ENCODE peak calls at places on chromosome 7, in six cellular contexts. One of them, this sample, is unnamed.
A peak's percentile ranks its signal among the peaks of the same experiment; 100 is the strongest.

GRCh38 chr7:71752171-71752935 is 620.4 kb downstream of the GALNT17 start:
- DNase-seq in SJSA1: no peak
- DNase-seq in endodermal cell: peak; percentile 97
- DNase-seq in adipocyte: peak; percentile 29
- DNase-seq in CD4-positive, alpha-beta memory T cell: no peak
- DNase-seq in A549: peak; percentile 38
- DNase-seq in this sample: peak; percentile 5

GRCh38 chr7:81330108-81330507 is 411.3 kb upstream of the SEMA3C start:
- DNase-seq in SJSA1: no peak
- DNase-seq in endodermal cell: no peak
- DNase-seq in adipocyte: no peak
- DNase-seq in CD4-positive, alpha-beta memory T cell: no peak
- DNase-seq in A549: no peak
- DNase-seq in this sample: no peak

GRCh38 chr7:100577103-100577502 is 3.4 kb upstream of the SAP25 start:
- DNase-seq in SJSA1: no peak
- DNase-seq in endodermal cell: peak; percentile 40
- DNase-seq in adipocyte: no peak
- DNase-seq in CD4-positive, alpha-beta memory T cell: no peak
- DNase-seq in A549: no peak
- DNase-seq in this sample: no peak

GRCh38 chr7:5692112-5692844 is 89.2 kb downstream of the RNF216 start:
- DNase-seq in SJSA1: peak; percentile 75
- DNase-seq in endodermal cell: no peak
- DNase-seq in adipocyte: peak; percentile 98
- DNase-seq in CD4-positive, alpha-beta memory T cell: no peak
- DNase-seq in A549: peak; percentile 79
- DNase-seq in this sample: no peak

GRCh38 chr7:41051525-41051924 is 651.4 kb downstream of the INHBA start:
- DNase-seq in SJSA1: no peak
- DNase-seq in endodermal cell: no peak
- DNase-seq in adipocyte: no peak
- DNase-seq in CD4-positive, alpha-beta memory T cell: no peak
- DNase-seq in A549: no peak
- DNase-seq in this sample: no peak

GRCh38 chr7:4136501-4137110 is 545.5 kb upstream of the FOXK1 start:
- DNase-seq in SJSA1: no peak
- DNase-seq in endodermal cell: peak; percentile 72
- DNase-seq in adipocyte: no peak
- DNase-seq in CD4-positive, alpha-beta memory T cell: no peak
- DNase-seq in A549: no peak
- DNase-seq in this sample: no peak

GRCh38 chr7:5143106-5143505 is 46.9 kb upstream of the WIPI2 start:
- DNase-seq in SJSA1: no peak
- DNase-seq in endodermal cell: no peak
- DNase-seq in adipocyte: no peak
- DNase-seq in CD4-positive, alpha-beta memory T cell: peak; percentile 69
- DNase-seq in A549: no peak
- DNase-seq in this sample: no peak

GRCh38 chr7:36979810-36980248 is 255.5 kb upstream of the AOAH start:
- DNase-seq in SJSA1: no peak
- DNase-seq in endodermal cell: no peak
- DNase-seq in adipocyte: no peak
- DNase-seq in CD4-positive, alpha-beta memory T cell: no peak
- DNase-seq in A549: no peak
- DNase-seq in this sample: no peak

GRCh38 chr7:4774804-4775280 is 581 bp upstream of the AP5Z1 start:
- DNase-seq in SJSA1: no peak
- DNase-seq in endodermal cell: no peak
- DNase-seq in adipocyte: peak; percentile 87
- DNase-seq in CD4-positive, alpha-beta memory T cell: no peak
- DNase-seq in A549: peak; percentile 69
- DNase-seq in this sample: no peak

GRCh38 chr7:151404216-151405011 is 5.4 kb downstream of the WDR86 start:
- DNase-seq in SJSA1: peak; percentile 72
- DNase-seq in endodermal cell: peak; percentile 32
- DNase-seq in adipocyte: peak; percentile 18
- DNase-seq in CD4-positive, alpha-beta memory T cell: peak; percentile 35
- DNase-seq in A549: peak; percentile 66
- DNase-seq in this sample: no peak

GRCh38 chr7:149477494-149478443 is 16.9 kb upstream of the ZNF777 start:
- DNase-seq in SJSA1: no peak
- DNase-seq in endodermal cell: peak; percentile 74
- DNase-seq in adipocyte: no peak
- DNase-seq in CD4-positive, alpha-beta memory T cell: no peak
- DNase-seq in A549: no peak
- DNase-seq in this sample: no peak

GRCh38 chr7:42234736-42235135 is 2.3 kb downstream of the GLI3 start:
- DNase-seq in SJSA1: no peak
- DNase-seq in endodermal cell: no peak
- DNase-seq in adipocyte: no peak
- DNase-seq in CD4-positive, alpha-beta memory T cell: no peak
- DNase-seq in A549: no peak
- DNase-seq in this sample: no peak

GRCh38 chr7:42237162-42237821 is at the start of gene GLI3:
- DNase-seq in SJSA1: peak; percentile 87
- DNase-seq in endodermal cell: peak; percentile 95
- DNase-seq in adipocyte: peak; percentile 97
- DNase-seq in CD4-positive, alpha-beta memory T cell: no peak
- DNase-seq in A549: peak; percentile 60
- DNase-seq in this sample: peak; percentile 88

GRCh38 chr7:42236266-42237161 is 495 bp downstream of the GLI3 start:
- DNase-seq in SJSA1: peak; percentile 63
- DNase-seq in endodermal cell: peak; percentile 85
- DNase-seq in adipocyte: peak; percentile 86
- DNase-seq in CD4-positive, alpha-beta memory T cell: no peak
- DNase-seq in A549: peak; percentile 18
- DNase-seq in this sample: peak; percentile 30

GRCh38 chr7:42233939-42234338 is 3.1 kb downstream of the GLI3 start:
- DNase-seq in SJSA1: no peak
- DNase-seq in endodermal cell: no peak
- DNase-seq in adipocyte: peak; percentile 65
- DNase-seq in CD4-positive, alpha-beta memory T cell: no peak
- DNase-seq in A549: no peak
- DNase-seq in this sample: peak; percentile 96

GRCh38 chr7:42235734-42236133 is 1.3 kb downstream of the GLI3 start:
- DNase-seq in SJSA1: no peak
- DNase-seq in endodermal cell: peak; percentile 46
- DNase-seq in adipocyte: peak; percentile 53
- DNase-seq in CD4-positive, alpha-beta memory T cell: no peak
- DNase-seq in A549: no peak
- DNase-seq in this sample: no peak
- H3K4me1 ChIP-seq in SJSA1: peaks cover 47% of the 10 kb centered on the region
- H3K4me1 ChIP-seq in endodermal cell: peaks cover 9% of the 10 kb centered on the region
- H3K4me1 ChIP-seq in adipocyte: peaks cover 63% of the 10 kb centered on the region
- H3K4me1 ChIP-seq in CD4-positive, alpha-beta memory T cell: no peaks in the 10 kb centered on the region
- H3K4me1 ChIP-seq in A549: no peaks in the 10 kb centered on the region
- H3K4me1 ChIP-seq in this sample: peaks cover 67% of the 10 kb centered on the region

DNA sequence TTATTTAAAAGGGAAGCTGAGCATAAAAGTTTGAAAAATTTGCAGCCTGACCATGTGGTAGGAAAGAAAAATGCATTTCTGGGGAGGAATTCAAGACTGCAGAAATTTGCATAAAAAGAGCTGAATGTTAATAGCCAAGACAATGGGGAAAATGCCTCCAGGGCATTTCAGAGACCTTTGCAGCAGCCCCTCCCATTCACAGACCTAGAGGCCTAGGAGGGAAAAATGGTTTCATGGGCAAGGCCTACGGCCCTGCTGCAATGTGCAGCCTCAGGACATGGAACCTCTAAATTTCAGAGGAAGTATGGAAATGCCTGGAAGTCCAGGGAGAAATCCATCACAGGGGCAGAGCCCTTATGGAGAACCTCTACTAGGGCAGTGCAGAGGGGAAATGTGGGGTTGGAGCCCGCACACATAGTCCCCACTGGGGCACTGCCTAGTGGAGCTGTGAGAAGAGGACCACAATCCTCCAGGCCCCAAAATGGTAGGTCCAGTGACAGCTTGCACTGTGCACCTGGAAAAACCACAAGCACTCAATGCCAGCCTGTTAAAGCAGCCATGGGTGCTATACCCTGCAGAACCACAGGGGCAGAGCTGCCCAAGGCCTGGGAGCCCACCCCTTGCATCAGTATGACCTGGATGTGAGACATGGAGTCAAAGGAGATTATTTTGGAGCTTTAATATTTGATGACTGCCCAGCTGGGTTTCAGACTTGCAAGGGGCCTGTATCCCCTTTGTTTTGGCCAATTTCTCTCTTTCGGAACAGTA is 243.8 kb downstream of the DNAJB9 start:
- DNase-seq in SJSA1: no peak
- DNase-seq in endodermal cell: no peak
- DNase-seq in adipocyte: no peak
- DNase-seq in CD4-positive, alpha-beta memory T cell: no peak
- DNase-seq in A549: no peak
- DNase-seq in this sample: peak; percentile 52
- H3K4me1 ChIP-seq in SJSA1: no peaks in the 10 kb centered on the region
- H3K4me1 ChIP-seq in endodermal cell: peaks cover 3% of the 10 kb centered on the region
- H3K4me1 ChIP-seq in adipocyte: peaks cover 12% of the 10 kb centered on the region
- H3K4me1 ChIP-seq in CD4-positive, alpha-beta memory T cell: no peaks in the 10 kb centered on the region
- H3K4me1 ChIP-seq in A549: no peaks in the 10 kb centered on the region
- H3K4me1 ChIP-seq in this sample: no peaks in the 10 kb centered on the region

GRCh38 chr7:116230191-116231005 is 20.1 kb downstream of the TES start:
- DNase-seq in SJSA1: no peak
- DNase-seq in endodermal cell: peak; percentile 49
- DNase-seq in adipocyte: peak; percentile 42
- DNase-seq in CD4-positive, alpha-beta memory T cell: no peak
- DNase-seq in A549: no peak
- DNase-seq in this sample: no peak

GRCh38 chr7:116227678-116228239 is 17.4 kb downstream of the TES start:
- DNase-seq in SJSA1: no peak
- DNase-seq in endodermal cell: no peak
- DNase-seq in adipocyte: peak; percentile 93
- DNase-seq in CD4-positive, alpha-beta memory T cell: no peak
- DNase-seq in A549: no peak
- DNase-seq in this sample: no peak

GRCh38 chr7:116226664-116227063 is 16.3 kb downstream of the TES start:
- DNase-seq in SJSA1: no peak
- DNase-seq in endodermal cell: no peak
- DNase-seq in adipocyte: no peak
- DNase-seq in CD4-positive, alpha-beta memory T cell: no peak
- DNase-seq in A549: no peak
- DNase-seq in this sample: no peak

GRCh38 chr7:116229359-116229758 is 19.0 kb downstream of the TES start:
- DNase-seq in SJSA1: no peak
- DNase-seq in endodermal cell: no peak
- DNase-seq in adipocyte: no peak
- DNase-seq in CD4-positive, alpha-beta memory T cell: no peak
- DNase-seq in A549: no peak
- DNase-seq in this sample: no peak

GRCh38 chr7:116228241-116228640 is 17.9 kb downstream of the TES start:
- DNase-seq in SJSA1: no peak
- DNase-seq in endodermal cell: no peak
- DNase-seq in adipocyte: no peak
- DNase-seq in CD4-positive, alpha-beta memory T cell: no peak
- DNase-seq in A549: no peak
- DNase-seq in this sample: no peak
- H3K4me1 ChIP-seq in SJSA1: peaks cover 73% of the 10 kb centered on the region
- H3K4me1 ChIP-seq in endodermal cell: peaks cover 2% of the 10 kb centered on the region
- H3K4me1 ChIP-seq in adipocyte: peaks cover 58% of the 10 kb centered on the region
- H3K4me1 ChIP-seq in CD4-positive, alpha-beta memory T cell: peaks cover 94% of the 10 kb centered on the region
- H3K4me1 ChIP-seq in A549: peaks cover 84% of the 10 kb centered on the region
- H3K4me1 ChIP-seq in this sample: peaks cover 17% of the 10 kb centered on the region

DNA sequence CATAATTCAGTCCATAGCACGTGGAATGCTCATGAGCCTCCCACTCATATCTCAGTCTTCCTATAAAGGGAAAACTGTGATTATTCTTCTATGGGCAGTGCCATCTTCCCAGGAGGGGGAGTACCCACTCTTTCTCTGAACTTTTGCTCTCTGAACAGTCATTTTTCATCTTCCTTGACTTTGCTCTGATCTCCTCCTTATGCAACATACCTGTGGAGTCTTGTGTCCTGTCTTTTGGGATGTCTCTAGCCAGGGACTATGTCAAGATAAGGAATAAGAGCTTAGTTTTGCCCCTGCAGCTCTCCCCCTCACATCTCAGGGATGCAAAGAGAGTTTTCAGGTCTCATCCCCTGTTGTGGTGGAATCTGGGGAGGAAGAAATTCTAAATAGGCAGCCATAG is 27.6 kb downstream of the LSMEM1 start:
- DNase-seq in SJSA1: no peak
- DNase-seq in endodermal cell: no peak
- DNase-seq in adipocyte: no peak
- DNase-seq in CD4-positive, alpha-beta memory T cell: no peak
- DNase-seq in A549: no peak
- DNase-seq in this sample: no peak
- H3K4me1 ChIP-seq in SJSA1: no peaks in the 10 kb centered on the region
- H3K4me1 ChIP-seq in endodermal cell: no peaks in the 10 kb centered on the region
- H3K4me1 ChIP-seq in adipocyte: peaks cover 14% of the 10 kb centered on the region
- H3K4me1 ChIP-seq in CD4-positive, alpha-beta memory T cell: no peaks in the 10 kb centered on the region
- H3K4me1 ChIP-seq in A549: no peaks in the 10 kb centered on the region
- H3K4me1 ChIP-seq in this sample: no peaks in the 10 kb centered on the region

GRCh38 chr7:25846722-25847121 is 305.3 kb upstream of the NFE2L3 start:
- DNase-seq in SJSA1: peak; percentile 82
- DNase-seq in endodermal cell: no peak
- DNase-seq in adipocyte: peak; percentile 96
- DNase-seq in CD4-positive, alpha-beta memory T cell: no peak
- DNase-seq in A549: no peak
- DNase-seq in this sample: no peak
- H3K4me1 ChIP-seq in SJSA1: peaks cover 95% of the 10 kb centered on the region
- H3K4me1 ChIP-seq in endodermal cell: no peaks in the 10 kb centered on the region
- H3K4me1 ChIP-seq in adipocyte: peaks cover 58% of the 10 kb centered on the region
- H3K4me1 ChIP-seq in CD4-positive, alpha-beta memory T cell: peaks cover 2% of the 10 kb centered on the region
- H3K4me1 ChIP-seq in A549: peaks cover 46% of the 10 kb centered on the region
- H3K4me1 ChIP-seq in this sample: peaks cover 46% of the 10 kb centered on the region

GRCh38 chr7:92732451-92733036 is 103.8 kb downstream of the CDK6 start:
- DNase-seq in SJSA1: no peak
- DNase-seq in endodermal cell: no peak
- DNase-seq in adipocyte: no peak
- DNase-seq in CD4-positive, alpha-beta memory T cell: no peak
- DNase-seq in A549: no peak
- DNase-seq in this sample: no peak
- H3K4me1 ChIP-seq in SJSA1: peaks cover 43% of the 10 kb centered on the region
- H3K4me1 ChIP-seq in endodermal cell: no peaks in the 10 kb centered on the region
- H3K4me1 ChIP-seq in adipocyte: peaks cover 19% of the 10 kb centered on the region
- H3K4me1 ChIP-seq in CD4-positive, alpha-beta memory T cell: no peaks in the 10 kb centered on the region
- H3K4me1 ChIP-seq in A549: peaks cover 25% of the 10 kb centered on the region
- H3K4me1 ChIP-seq in this sample: peaks cover 20% of the 10 kb centered on the region

GRCh38 chr7:70701487-70701886 is 430.5 kb upstream of the GALNT17 start:
- DNase-seq in SJSA1: no peak
- DNase-seq in endodermal cell: no peak
- DNase-seq in adipocyte: no peak
- DNase-seq in CD4-positive, alpha-beta memory T cell: no peak
- DNase-seq in A549: no peak
- DNase-seq in this sample: no peak
- H3K4me1 ChIP-seq in SJSA1: no peaks in the 10 kb centered on the region
- H3K4me1 ChIP-seq in endodermal cell: peaks cover 42% of the 10 kb centered on the region
- H3K4me1 ChIP-seq in adipocyte: peaks cover 30% of the 10 kb centered on the region
- H3K4me1 ChIP-seq in CD4-positive, alpha-beta memory T cell: peaks cover 11% of the 10 kb centered on the region
- H3K4me1 ChIP-seq in A549: no peaks in the 10 kb centered on the region
- H3K4me1 ChIP-seq in this sample: peaks cover 45% of the 10 kb centered on the region

This sample was measured in HAP-1.